ENCODE peak calls at places on chromosomes 7 and 10, in five cellular contexts. E is GM23248, L is spleen, S is left ventricle myocardium inferior, C is IMR-90. J is an unnamed sample.

GRCh38 chr10:75956624-75957023 is 525.2 kb downstream of the LRMDA start:
- DNase-seq in E (peak; percentile 33), L (no peak), S (no peak), C (peak; percentile 1), J (no peak)

GRCh38 chr7:107854989-107855388 is 36.0 kb upstream of the DLD start:
- DNase-seq in E (peak; percentile 62), L (no peak), S (no peak), C (peak; percentile 13), J (no peak)

GRCh38 chr7:152189026-152189425 is 163.6 kb downstream of the GALNT11 start:
- DNase-seq in E (peak; percentile 11), L (no peak), S (no peak), C (no peak), J (no peak)

GRCh38 chr10:55368467-55368866 is 567.4 kb upstream of the PCDH15 start:
- DNase-seq in E (no peak), L (no peak), S (no peak), C (no peak), J (no peak)

GRCh38 chr7:24665564-24666294 is 91.5 kb downstream of the GSDME start:
- DNase-seq in E (peak; percentile 69), L (no peak), S (no peak), C (peak; percentile 58), J (no peak)

GRCh38 chr10:7293378-7293920 is 117.4 kb downstream of the SFMBT2 start:
- DNase-seq in E (no peak), L (no peak), S (no peak), C (no peak), J (no peak)

GRCh38 chr7:151076863-151077704 is 3.5 kb downstream of the FASTK start:
- DNase-seq in E (peak; percentile 49), L (peak; percentile 71), S (no peak), C (no peak), J (peak; percentile 79)

GRCh38 chr7:125383324-125383723 is 453.7 kb upstream of the POT1 start:
- DNase-seq in E (no peak), L (no peak), S (no peak), C (no peak), J (no peak)

GRCh38 chr10:106655165-106655564 is 509.3 kb downstream of the SORCS1 start:
- DNase-seq in E (no peak), L (no peak), S (no peak), C (no peak), J (no peak)

GRCh38 chr10:126208736-126209317 is 179.4 kb downstream of the ADAM12 start:
- DNase-seq in E (no peak), L (no peak), S (no peak), C (no peak), J (no peak)

GRCh38 chr7:138865843-138866242 is 67.8 kb upstream of the ATP6V0A4 start:
- DNase-seq in E (no peak), L (no peak), S (no peak), C (no peak), J (no peak)

GRCh38 chr10:62562101-62562500 is 187.9 kb downstream of the ZNF365 start:
- DNase-seq in E (no peak), L (no peak), S (no peak), C (no peak), J (no peak)

GRCh38 chr7:38673795-38674194 is 42.6 kb upstream of the AMPH start:
- DNase-seq in E (peak; percentile 93), L (no peak), S (no peak), C (peak; percentile 84), J (no peak)

GRCh38 chr10:49113741-49114141 is 1.6 kb downstream of the VSTM4 start:
- DNase-seq in E (peak; percentile 84), L (no peak), S (no peak), C (peak; percentile 47), J (no peak)

GRCh38 chr10:22427890-22428571 is 82.7 kb downstream of the SPAG6 start:
- DNase-seq in E (peak; percentile 91), L (no peak), S (no peak), C (peak; percentile 90), J (no peak)

GRCh38 chr7:118185163-118185860 is 1.3 kb downstream of the LSM8 start:
- DNase-seq in E (peak; percentile 58), L (no peak), S (no peak), C (peak; percentile 40), J (no peak)

GRCh38 chr10:86862786-86863185 is 94.6 kb downstream of the MMRN2 start:
- DNase-seq in E (no peak), L (no peak), S (no peak), C (no peak), J (no peak)

GRCh38 chr7:87223666-87224065 is 4.1 kb upstream of the TMEM243 start:
- DNase-seq in E (peak; percentile 52), L (no peak), S (no peak), C (peak; percentile 46), J (no peak)

GRCh38 chr7:94906035-94906796 is 1.2 kb upstream of the PPP1R9A start:
- DNase-seq in E (no peak), L (no peak), S (no peak), C (no peak), J (no peak)

GRCh38 chr7:87067788-87068187 is 8.3 kb upstream of the ELAPOR2 start:
- DNase-seq in E (no peak), L (no peak), S (no peak), C (no peak), J (no peak)

GRCh38 chr7:137940656-137941518 is 61.0 kb downstream of the CREB3L2 start:
- DNase-seq in E (no peak), L (no peak), S (no peak), C (peak; percentile 80), J (no peak)

GRCh38 chr7:78435355-78435754 is 636.8 kb downstream of the PHTF2 start:
- DNase-seq in E (peak; percentile 8), L (no peak), S (no peak), C (no peak), J (no peak)

GRCh38 chr10:44628921-44629320 is 244.0 kb upstream of the CXCL12 start:
- DNase-seq in E (peak; percentile 96), L (no peak), S (no peak), C (peak; percentile 86), J (no peak)

DNA sequence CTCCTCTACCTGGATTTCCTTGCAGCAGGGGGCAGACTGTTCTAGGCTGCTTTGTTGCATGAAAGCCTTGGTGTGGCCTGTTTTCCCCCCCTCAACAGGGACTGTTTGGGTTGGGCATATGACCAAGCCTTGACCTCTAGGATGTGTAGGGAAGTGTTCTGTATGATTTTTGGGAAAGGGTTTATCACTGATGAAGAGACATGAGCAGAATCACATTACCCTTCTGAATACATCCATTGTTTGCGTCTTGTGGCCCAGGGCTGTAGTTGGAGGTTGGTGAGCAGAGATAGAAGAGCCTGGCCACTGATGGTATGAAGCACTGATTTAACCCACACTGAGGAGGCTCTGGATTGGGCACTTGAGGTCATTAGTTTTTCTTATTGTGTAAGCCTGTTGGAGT is 26.6 kb downstream of the ZNF12 start:
- DNase-seq in E (no peak), L (no peak), S (no peak), C (no peak), J (no peak)
- H3K9me3 ChIP-seq in E (peaks cover 9% of the 10 kb centered on the region), L (peaks cover 59% of the 10 kb centered on the region), S (peaks cover 100% of the 10 kb centered on the region), C (peaks cover 72% of the 10 kb centered on the region), J (peaks cover 87% of the 10 kb centered on the region)

GRCh38 chr10:70296406-70296899 is 12.6 kb upstream of the NPFFR1 start:
- DNase-seq in E (peak; percentile 98), L (peak; percentile 88), S (peak; percentile 91), C (peak; percentile 89), J (peak; percentile 88)

GRCh38 chr10:70295321-70295720 is 11.5 kb upstream of the NPFFR1 start:
- DNase-seq in E (no peak), L (no peak), S (no peak), C (no peak), J (no peak)

GRCh38 chr10:70292016-70292415 is 8.2 kb upstream of the NPFFR1 start:
- DNase-seq in E (peak; percentile 12), L (no peak), S (no peak), C (no peak), J (no peak)

GRCh38 chr10:70295946-70296345 is 12.1 kb upstream of the NPFFR1 start:
- DNase-seq in E (no peak), L (no peak), S (no peak), C (no peak), J (no peak)

DNA sequence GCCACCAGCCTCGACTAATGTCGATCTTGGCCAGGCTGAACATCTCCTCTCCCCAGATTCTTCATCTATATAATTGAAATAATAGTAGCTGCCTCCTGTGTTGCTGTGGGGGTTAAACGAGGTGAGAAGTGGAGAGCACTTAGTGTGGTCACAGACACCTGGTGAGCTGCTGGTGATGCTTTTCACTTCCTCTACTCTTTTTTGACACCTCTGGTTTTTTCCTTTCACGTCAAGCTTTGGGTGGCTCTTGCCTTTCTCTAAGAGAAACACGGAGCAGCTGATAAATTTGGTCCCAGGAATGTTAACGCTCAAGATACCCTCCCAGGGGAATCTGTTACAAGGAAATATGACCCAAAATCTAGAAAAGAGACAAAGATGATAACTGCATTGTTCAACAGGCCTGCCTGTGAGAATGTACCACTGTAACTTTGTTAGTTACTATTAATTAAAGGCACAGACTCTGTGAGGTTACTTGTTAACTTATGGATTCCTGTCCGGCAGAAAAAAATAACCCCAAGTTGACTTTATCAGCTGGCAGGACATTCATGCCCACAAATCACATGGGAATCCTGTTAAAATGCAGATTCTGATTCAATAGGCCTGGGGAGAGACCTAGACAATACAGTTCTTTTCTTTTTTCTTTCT is 9.5 kb upstream of the NPFFR1 start:
- DNase-seq in E (no peak), L (no peak), S (no peak), C (no peak), J (no peak)
- H3K4me3 ChIP-seq in E (no peak overlapping the region), L (no peak overlapping the region), S (no peak overlapping the region), C (no peak overlapping the region), J (no peak overlapping the region)

GRCh38 chr10:133527779-133528271 is 662 bp downstream of the CYP2E1 start:
- DNase-seq in E (peak; percentile 10), L (no peak), S (no peak), C (no peak), J (peak; percentile 64)

GRCh38 chr10:133528296-133528844 is 1.2 kb downstream of the CYP2E1 start:
- DNase-seq in E (peak; percentile 41), L (no peak), S (no peak), C (peak; percentile 2), J (peak; percentile 59)

GRCh38 chr10:133520193-133520738 is 6.9 kb upstream of the CYP2E1 start:
- DNase-seq in E (peak; percentile 82), L (peak; percentile 97), S (peak; percentile 80), C (peak; percentile 30), J (peak; percentile 90)

GRCh38 chr10:133525444-133525843 is 1.7 kb upstream of the CYP2E1 start:
- DNase-seq in E (no peak), L (no peak), S (no peak), C (no peak), J (no peak)

GRCh38 chr10:133523631-133524203 is 3.4 kb upstream of the CYP2E1 start:
- DNase-seq in E (no peak), L (no peak), S (no peak), C (no peak), J (no peak)
- H3K9me3 ChIP-seq in E (no peaks in the 10 kb centered on the region), L (peaks cover 4% of the 10 kb centered on the region), S (peaks cover 22% of the 10 kb centered on the region), C (peaks cover 4% of the 10 kb centered on the region), J (no peaks in the 10 kb centered on the region)

DNA sequence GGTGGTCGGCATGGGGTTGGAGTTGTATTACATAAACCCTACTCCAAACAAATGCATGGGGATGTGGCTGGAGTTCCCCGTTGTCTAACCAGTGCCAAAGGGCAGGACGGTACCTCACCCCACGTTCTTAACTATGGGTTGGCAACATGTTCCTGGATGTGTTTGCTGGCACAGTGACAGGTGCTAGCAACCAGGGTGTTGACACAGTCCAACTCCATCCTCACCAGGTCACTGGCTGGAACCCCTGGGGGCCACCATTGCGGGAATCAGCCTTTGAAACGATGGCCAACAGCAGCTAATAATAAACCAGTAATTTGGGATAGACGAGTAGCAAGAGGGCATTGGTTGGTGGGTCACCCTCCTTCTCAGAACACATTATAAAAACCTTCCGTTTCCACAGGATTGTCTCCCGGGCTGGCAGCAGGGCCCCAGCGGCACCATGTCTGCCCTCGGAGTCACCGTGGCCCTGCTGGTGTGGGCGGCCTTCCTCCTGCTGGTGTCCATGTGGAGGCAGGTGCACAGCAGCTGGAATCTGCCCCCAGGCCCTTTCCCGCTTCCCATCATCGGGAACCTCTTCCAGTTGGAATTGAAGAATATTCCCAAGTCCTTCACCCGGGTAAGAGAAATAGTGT is at the start of gene CYP2E1:
- DNase-seq in E (no peak), L (no peak), S (no peak), C (no peak), J (no peak)
- H3K4me3 ChIP-seq in E (peak within 1 kb of the TSS; percentile 54), L (peak within 1 kb of the TSS; percentile 49), S (peak within 1 kb of the TSS; percentile 58), C (no peak within 1 kb of the TSS), J (no peak within 1 kb of the TSS)

J was measured in kidney.